ENCODE peak calls at places on chromosomes 7 and 10, in four cellular contexts. P is GM12878, A is HepG2, M is K562. B is an unnamed sample.
A peak's percentile ranks its signal among the peaks of the same experiment; 100 is the strongest.

GRCh38 chr7:11539853-11540252 is 292.1 kb downstream of the THSD7A start:
- DNase-seq in P (no peak), M (no peak), A (no peak), B (no peak)

GRCh38 chr10:131590567-131590966 is 279.0 kb upstream of the TCERG1L start:
- DNase-seq in P (no peak), M (no peak), A (no peak), B (no peak)

GRCh38 chr10:98296514-98296913 is 28.5 kb upstream of the LOXL4 start:
- DNase-seq in M (no peak), P (no peak), A (no peak), B (no peak)

GRCh38 chr10:60491162-60491561 is 101.5 kb upstream of the ANK3 start:
- DNase-seq in P (no peak), M (no peak), A (no peak), B (no peak)

GRCh38 chr7:128827248-128827958 is 2.8 kb upstream of the FLNC start:
- DNase-seq in M (peak; percentile 67), A (no peak), P (no peak), B (no peak)

GRCh38 chr10:128930422-128930821 is 536.6 kb upstream of the MGMT start:
- DNase-seq in M (no peak), P (no peak), A (no peak), B (no peak)

GRCh38 chr7:69800495-69800894 is 202.2 kb downstream of the AUTS2 start:
- DNase-seq in A (no peak), P (no peak), M (no peak), B (no peak)

GRCh38 chr7:85185355-85186082 is 1.3 kb downstream of the SEMA3D start:
- DNase-seq in M (no peak), P (no peak), A (no peak), B (peak; percentile 52)

GRCh38 chr7:106068986-106069385 is 43.1 kb downstream of the SYPL1 start:
- DNase-seq in P (no peak), M (no peak), A (no peak), B (no peak)

GRCh38 chr7:151599401-151600227 is 79.9 kb upstream of the RHEB start:
- DNase-seq in A (no peak), P (no peak), M (no peak), B (no peak)

GRCh38 chr10:60123172-60123571 is 216.8 kb upstream of the CCDC6 start:
- DNase-seq in M (no peak), A (no peak), P (no peak), B (no peak)

GRCh38 chr10:11557967-11558366 is 53.5 kb downstream of the USP6NL start:
- DNase-seq in M (no peak), P (no peak), A (no peak), B (no peak)

GRCh38 chr7:46576950-46577349 is 655.9 kb upstream of the IGFBP3 start:
- DNase-seq in M (no peak), P (no peak), A (no peak), B (no peak)

GRCh38 chr10:49512121-49512809 is 26.7 kb downstream of the ERCC6 start:
- DNase-seq in A (peak; percentile 16), P (no peak), M (peak; percentile 46), B (no peak)

GRCh38 chr7:128266891-128267839 is 26.1 kb downstream of the LEP start:
- DNase-seq in M (no peak), P (no peak), A (peak; percentile 15), B (peak; percentile 59)

GRCh38 chr7:151012921-151013347 is 11.4 kb downstream of the ATG9B start:
- DNase-seq in A (peak; percentile 45), P (no peak), M (peak; percentile 56), B (peak; percentile 68)

GRCh38 chr7:123727071-123727837 is 21.5 kb downstream of the WASL start:
- DNase-seq in P (no peak), M (no peak), A (peak; percentile 53), B (no peak)

GRCh38 chr10:123862421-123863188 is 29.0 kb downstream of the CPXM2 start:
- DNase-seq in M (no peak), A (no peak), P (no peak), B (no peak)

GRCh38 chr7:301291-302053 is 11.5 kb downstream of the FOXL3 start:
- DNase-seq in P (no peak), A (no peak), M (no peak), B (no peak)
- TF ChIP-seq TCF7 in P (no peak), A (no peak), M (no peak), B (no peak)

GRCh38 chr10:132987671-132988571 is 45.6 kb upstream of the CFAP46 start:
- DNase-seq in M (no peak), P (no peak), A (no peak), B (no peak)
- TF ChIP-seq SP1 in M (no peak), P (no peak), A (no peak), B (no peak)

DNA sequence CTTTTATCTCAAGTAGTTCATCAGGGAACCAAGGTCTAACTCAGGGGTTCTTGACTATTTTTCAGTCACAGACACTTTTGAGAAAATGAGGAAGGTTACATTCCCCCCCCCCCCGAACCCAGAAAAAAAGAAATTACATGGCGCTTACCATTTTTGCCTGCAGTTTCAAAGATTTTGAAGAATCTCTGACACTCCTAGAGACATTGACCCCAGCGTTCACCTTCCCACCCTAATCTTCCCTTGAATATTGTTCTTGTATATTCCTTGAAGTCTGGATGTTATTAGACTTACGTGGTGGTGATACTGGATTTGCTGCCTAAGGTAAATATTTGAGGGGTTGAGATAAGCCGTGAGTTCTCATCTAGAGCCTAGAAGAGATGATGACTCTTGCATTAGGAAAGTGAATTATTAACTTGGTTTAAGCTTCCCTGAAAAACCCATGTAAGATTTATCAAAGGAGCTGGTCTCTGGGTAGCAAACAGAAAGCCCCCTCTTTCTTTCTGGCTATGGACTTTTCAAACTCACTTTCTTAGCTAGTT is 245.7 kb upstream of the FOXK1 start:
- DNase-seq in M (no peak), A (peak; percentile 57), P (no peak), B (no peak)
- TF ChIP-seq ATF3 in M (no peak), A (no peak), P (no peak), B (no peak)

DNA sequence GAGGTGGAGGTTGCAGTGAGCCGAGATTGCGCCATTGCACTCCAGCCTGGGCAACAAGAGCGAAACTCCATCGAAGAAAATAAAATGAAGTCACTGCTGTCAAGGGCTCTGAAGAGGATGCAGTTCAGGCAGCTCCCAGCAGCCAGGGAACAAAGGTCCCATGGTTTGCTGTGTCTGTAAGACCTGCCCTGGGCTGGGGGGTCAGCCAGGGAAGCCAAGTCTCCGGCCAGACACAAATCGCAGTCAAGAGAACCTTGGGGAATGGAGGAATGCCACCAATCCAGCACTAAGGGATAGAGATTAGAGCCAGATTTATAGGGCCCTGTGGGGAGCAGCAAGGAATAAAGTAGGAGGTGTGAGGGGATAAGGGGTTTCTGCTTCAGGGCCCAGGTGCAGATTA is 28.9 kb upstream of the VSIR start:
- DNase-seq in A (no peak), M (no peak), P (no peak), B (no peak)
- TF ChIP-seq TCF7 in A (no peak), M (no peak), P (no peak), B (no peak)

GRCh38 chr7:30738026-30738915 is 13.7 kb upstream of the INMT start:
- DNase-seq in P (no peak), A (no peak), M (no peak), B (no peak)
- TF ChIP-seq SP1 in P (no peak), A (no peak), M (no peak), B (no peak)

GRCh38 chr10:104472505-104472904 is 118.9 kb downstream of the CFAP58 start:
- DNase-seq in A (no peak), M (no peak), P (no peak), B (no peak)
- TF ChIP-seq ATF3 in A (no peak), M (no peak), P (no peak), B (no peak)

GRCh38 chr10:78706256-78706655 is 362.5 kb upstream of the ZMIZ1 start:
- DNase-seq in P (no peak), M (no peak), A (no peak), B (no peak)
- TF ChIP-seq TCF7 in P (no peak), M (no peak), A (no peak), B (no peak)

DNA sequence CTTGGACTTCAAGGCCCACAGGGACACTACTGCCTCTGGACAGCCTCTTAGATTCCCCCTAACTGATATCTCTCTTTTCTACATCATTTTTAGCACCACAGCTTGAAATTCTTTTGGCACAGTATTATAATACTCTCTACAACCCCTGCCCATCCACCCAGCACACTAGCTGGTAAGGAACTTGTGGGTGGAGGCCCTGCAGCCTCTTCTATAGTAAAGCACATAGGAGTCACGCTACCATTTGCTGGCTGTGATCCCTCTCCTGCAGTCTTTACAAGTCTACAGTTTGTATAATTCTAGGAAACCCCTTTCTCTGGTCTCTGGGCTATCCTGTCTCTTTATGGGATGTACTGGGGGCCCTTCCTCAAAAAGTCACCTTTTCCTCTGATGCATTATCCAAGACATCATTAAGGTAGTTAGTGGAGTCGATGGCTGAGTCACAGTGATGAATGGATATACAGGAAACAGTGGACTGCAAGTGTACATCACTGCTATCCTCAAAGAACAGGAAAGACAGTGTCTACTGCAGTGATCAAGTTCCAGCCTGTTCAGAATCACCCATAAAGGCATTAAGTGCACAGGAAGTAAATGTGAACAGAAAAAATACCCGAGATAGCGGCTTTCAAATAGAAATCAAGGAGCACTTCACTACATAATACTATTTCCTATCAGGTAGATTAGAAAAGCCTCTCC is 54.4 kb downstream of the STK17A start:
- DNase-seq in M (no peak), A (no peak), P (no peak), B (no peak)
- TF ChIP-seq SP1 in M (no peak), A (no peak), P (no peak), B (no peak)

B was measured in WTC11.